ENCODE peak calls at places on chromosome 15, in five cellular contexts. K is NT2/D1, P is H1, A is GM12878, S is HepG2. T is an unnamed sample.

GRCh38 chr15:57528940-57529565 is 62.7 kb upstream of the MYZAP start:
- DNase-seq in K (no peak), P (no peak), A (no peak), S (no peak), T (no peak)

GRCh38 chr15:41921167-41921566 is 27.3 kb upstream of the SPTBN5 start:
- DNase-seq in K (no peak), P (no peak), A (no peak), S (no peak), T (no peak)

GRCh38 chr15:52645916-52646315 is 33.3 kb downstream of the ATOSA start:
- DNase-seq in K (no peak), P (no peak), A (no peak), S (no peak), T (no peak)

GRCh38 chr15:59539799-59540198 is 71.8 kb upstream of the GCNT3 start:
- DNase-seq in K (no peak), P (no peak), A (no peak), S (no peak), T (no peak)

GRCh38 chr15:42581272-42581730 is 5.9 kb downstream of the STARD9 start:
- DNase-seq in K (peak), P (peak), A (no peak), S (peak), T (peak)

GRCh38 chr15:68334661-68335124 is 57.1 kb downstream of the FEM1B start:
- DNase-seq in K (no peak), P (no peak), A (no peak), S (no peak), T (no peak)

GRCh38 chr15:74844319-74845207 is 1.6 kb upstream of the ULK3 start:
- DNase-seq in K (no peak), P (no peak), A (no peak), S (no peak), T (no peak)

GRCh38 chr15:59332009-59332408 is 40.7 kb downstream of the MYO1E start:
- DNase-seq in K (no peak), P (no peak), A (no peak), S (no peak), T (no peak)

GRCh38 chr15:69648775-69649735 is 196.4 kb downstream of the RPLP1 start:
- DNase-seq in K (peak), P (peak), A (no peak), S (no peak), T (no peak)

GRCh38 chr15:43912991-43913927 is 86.5 kb downstream of the WDR76 start:
- DNase-seq in K (peak), P (peak), A (no peak), S (peak), T (no peak)

GRCh38 chr15:68335251-68335650 is 57.7 kb downstream of the FEM1B start:
- DNase-seq in K (no peak), P (no peak), A (no peak), S (no peak), T (no peak)

GRCh38 chr15:25784876-25785642 is 78.1 kb downstream of the ATP10A start:
- DNase-seq in K (no peak), P (no peak), A (no peak), S (no peak), T (no peak)

GRCh38 chr15:58257776-58258325 is 119.7 kb downstream of the AQP9 start:
- DNase-seq in K (no peak), P (no peak), A (no peak), S (no peak), T (no peak)

GRCh38 chr15:40439461-40440299 is 1.1 kb upstream of the BAHD1 start:
- DNase-seq in K (peak), P (peak), A (no peak), S (peak), T (peak)

GRCh38 chr15:98231696-98232440 is 271.4 kb downstream of the ARRDC4 start:
- DNase-seq in K (no peak), P (no peak), A (no peak), S (no peak), T (no peak)

GRCh38 chr15:68667800-68668625 is 89.2 kb downstream of the CORO2B start:
- DNase-seq in K (no peak), P (no peak), A (no peak), S (no peak), T (no peak)

GRCh38 chr15:91385301-91385700 is 285.2 kb downstream of the SV2B start:
- DNase-seq in K (peak), P (no peak), A (no peak), S (no peak), T (no peak)

GRCh38 chr15:39586387-39587171 is 5.7 kb downstream of the THBS1 start:
- DNase-seq in K (no peak), P (no peak), A (no peak), S (no peak), T (no peak)

GRCh38 chr15:69225355-69226027 is 65.1 kb downstream of the GLCE start:
- DNase-seq in K (peak), P (no peak), A (no peak), S (peak), T (peak)

GRCh38 chr15:66180706-66181105 is 72.8 kb downstream of the MEGF11 start:
- DNase-seq in K (no peak), P (no peak), A (no peak), S (no peak), T (no peak)

GRCh38 chr15:97501291-97501690 is 459.2 kb upstream of the ARRDC4 start:
- DNase-seq in K (no peak), P (no peak), A (no peak), S (no peak), T (no peak)

GRCh38 chr15:35107122-35107521 is 22.0 kb upstream of the NANOGP8 start:
- DNase-seq in K (no peak), P (no peak), A (no peak), S (no peak), T (no peak)

GRCh38 chr15:97959738-97960363 is 652 bp upstream of the ARRDC4 start:
- DNase-seq in K (no peak), P (no peak), A (no peak), S (no peak), T (no peak)

GRCh38 chr15:80509800-80510199 is 105.6 kb downstream of the ARNT2 start:
- DNase-seq in K (no peak), P (no peak), A (no peak), S (no peak), T (no peak)

GRCh38 chr15:72033711-72034110 is 84.2 kb downstream of the MYO9A start:
- DNase-seq in K (no peak), P (no peak), A (no peak), S (no peak), T (no peak)

GRCh38 chr15:70588613-70589012 is 174.7 kb downstream of the UACA start:
- DNase-seq in K (no peak), P (no peak), A (no peak), S (no peak), T (no peak)

GRCh38 chr15:64651573-64652260 is 123.7 kb downstream of the RBPMS2 start:
- DNase-seq in K (peak), P (peak), A (peak), S (peak), T (no peak)

GRCh38 chr15:65578904-65579728 is 31.8 kb downstream of the INTS14 start:
- DNase-seq in K (no peak), P (no peak), A (no peak), S (no peak), T (no peak)

DNA sequence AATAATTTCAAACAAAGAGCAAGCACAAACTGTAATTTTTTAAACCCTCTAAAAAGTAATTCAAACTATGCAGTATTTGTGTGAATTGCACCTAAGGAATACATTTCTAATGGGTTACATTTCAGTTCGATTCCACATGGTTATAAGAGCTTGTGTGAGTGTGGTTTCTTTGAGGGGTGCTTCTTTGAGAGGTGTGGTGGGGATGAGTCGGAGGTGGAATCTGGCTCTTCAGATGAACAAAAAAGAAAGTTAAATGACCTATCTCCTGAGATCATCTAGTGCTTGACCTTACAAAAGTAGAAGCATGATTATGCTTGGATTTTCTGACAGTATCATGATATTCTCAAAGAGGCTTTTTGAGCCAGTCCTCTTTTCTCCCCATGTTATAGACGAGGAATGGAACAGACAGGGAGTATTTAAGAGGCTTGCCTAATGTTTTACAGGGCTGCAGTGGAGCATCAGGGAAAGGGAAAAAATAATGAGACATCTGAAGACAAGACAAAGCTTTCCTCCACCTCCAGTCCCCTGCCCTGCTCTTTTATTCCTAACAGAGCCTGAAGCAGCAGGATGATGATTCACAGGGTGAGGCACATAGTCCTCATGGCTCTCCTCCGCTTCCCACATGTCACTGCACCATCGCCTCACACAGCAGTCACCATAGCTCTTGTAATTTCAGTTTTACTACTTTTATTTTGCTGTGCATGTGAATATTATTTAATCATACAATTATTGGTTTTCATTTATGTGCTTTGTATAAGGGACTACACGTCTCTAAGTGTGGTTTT is 82.0 kb downstream of the LYSMD4 start:
- DNase-seq in K (no peak), P (no peak), A (no peak), S (no peak), T (no peak)
- TF ChIP-seq SUZ12 in K (no peak), P (no peak), A (no peak), S (no peak), T (no peak)

GRCh38 chr15:28096720-28097431 is 2.2 kb downstream of the OCA2 start:
- DNase-seq in K (no peak), P (no peak), A (no peak), S (no peak), T (no peak)

GRCh38 chr15:28097656-28098359 is 1.3 kb downstream of the OCA2 start:
- DNase-seq in K (no peak), P (no peak), A (no peak), S (no peak), T (no peak)

GRCh38 chr15:28093761-28094535 is 5.2 kb downstream of the OCA2 start:
- DNase-seq in K (no peak), P (no peak), A (no peak), S (no peak), T (no peak)

GRCh38 chr15:28096411-28096719 is 2.8 kb downstream of the OCA2 start:
- DNase-seq in K (no peak), P (no peak), A (no peak), S (no peak), T (no peak)

DNA sequence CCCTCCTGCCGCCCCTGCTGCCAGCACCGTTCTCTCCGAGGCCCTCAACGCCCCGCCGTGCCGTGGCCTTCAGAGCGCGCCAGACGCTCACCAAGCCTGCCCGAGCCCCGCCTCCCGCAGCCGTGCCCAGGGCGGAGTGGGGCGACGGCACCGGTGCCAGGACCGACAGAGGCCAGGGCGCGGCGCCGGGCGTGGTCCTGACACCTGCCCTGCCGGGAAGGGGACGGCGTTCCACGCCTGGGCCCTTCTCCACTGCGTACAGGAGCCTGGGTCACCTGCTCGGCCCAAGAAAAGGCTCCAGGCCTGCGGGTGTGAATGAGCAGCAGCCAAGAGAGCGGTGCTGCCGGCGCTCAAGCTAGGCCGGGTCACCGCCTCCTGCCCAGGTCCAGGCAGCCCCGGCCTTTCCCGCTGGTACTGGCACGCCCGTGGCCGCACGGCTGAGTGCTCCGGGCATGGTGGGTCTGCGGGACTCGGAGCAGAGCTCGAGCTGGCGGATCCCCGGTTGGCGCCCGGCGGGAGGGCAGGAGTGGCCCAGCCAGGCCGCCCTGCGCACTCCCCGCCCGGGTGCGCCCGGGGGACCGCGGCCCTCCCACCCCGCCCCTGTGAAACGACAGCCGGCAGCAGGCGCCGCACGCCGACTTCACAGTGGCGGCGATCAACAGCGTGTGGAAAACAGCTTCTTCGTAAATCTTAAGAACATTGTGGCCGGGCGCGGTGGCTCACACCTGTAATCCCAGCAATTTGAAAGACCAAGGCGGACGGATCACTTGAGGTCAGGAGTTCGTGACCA is 4.2 kb downstream of the OCA2 start:
- DNase-seq in K (no peak), P (no peak), A (no peak), S (no peak), T (no peak)
- TF ChIP-seq SUZ12 in K (no peak), P (peak), A (peak), S (no peak), T (no peak)

GRCh38 chr15:63509933-63510547 is 5.6 kb downstream of the USP3 start:
- DNase-seq in K (no peak), P (no peak), A (no peak), S (no peak), T (no peak)
- TF ChIP-seq SUZ12 in K (no peak), P (no peak), A (no peak), S (no peak), T (no peak)

DNA sequence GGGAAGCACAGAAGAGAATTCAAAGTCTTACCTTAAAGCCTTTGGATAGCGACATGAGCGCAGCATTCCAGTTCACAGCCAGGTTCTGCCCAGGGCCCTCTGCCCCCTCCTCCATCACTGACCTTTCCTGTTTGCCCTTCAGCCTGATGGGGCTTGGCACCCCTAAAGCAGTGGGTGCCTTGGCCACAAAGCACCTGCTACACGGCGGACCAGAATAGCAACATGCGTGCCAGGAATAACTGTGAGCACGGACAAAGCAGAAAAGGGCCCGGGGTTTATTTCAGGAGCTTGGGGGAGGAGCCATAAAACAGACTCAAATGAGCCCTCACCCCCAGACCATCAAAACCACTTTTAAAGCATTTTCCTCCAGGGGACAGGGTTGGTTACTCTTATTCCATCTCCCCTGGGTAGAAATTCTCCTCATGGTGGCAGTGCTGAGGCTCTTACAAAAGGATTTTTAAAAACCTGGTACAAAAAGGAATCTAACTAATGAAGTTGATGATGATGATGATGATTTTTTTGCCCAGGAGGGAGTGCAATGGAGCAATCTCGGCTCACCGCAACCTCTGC is 135.4 kb downstream of the KLF13 start:
- DNase-seq in K (no peak), P (no peak), A (no peak), S (no peak), T (no peak)
- TF ChIP-seq SUZ12 in K (no peak), P (no peak), A (no peak), S (no peak), T (no peak)

DNA sequence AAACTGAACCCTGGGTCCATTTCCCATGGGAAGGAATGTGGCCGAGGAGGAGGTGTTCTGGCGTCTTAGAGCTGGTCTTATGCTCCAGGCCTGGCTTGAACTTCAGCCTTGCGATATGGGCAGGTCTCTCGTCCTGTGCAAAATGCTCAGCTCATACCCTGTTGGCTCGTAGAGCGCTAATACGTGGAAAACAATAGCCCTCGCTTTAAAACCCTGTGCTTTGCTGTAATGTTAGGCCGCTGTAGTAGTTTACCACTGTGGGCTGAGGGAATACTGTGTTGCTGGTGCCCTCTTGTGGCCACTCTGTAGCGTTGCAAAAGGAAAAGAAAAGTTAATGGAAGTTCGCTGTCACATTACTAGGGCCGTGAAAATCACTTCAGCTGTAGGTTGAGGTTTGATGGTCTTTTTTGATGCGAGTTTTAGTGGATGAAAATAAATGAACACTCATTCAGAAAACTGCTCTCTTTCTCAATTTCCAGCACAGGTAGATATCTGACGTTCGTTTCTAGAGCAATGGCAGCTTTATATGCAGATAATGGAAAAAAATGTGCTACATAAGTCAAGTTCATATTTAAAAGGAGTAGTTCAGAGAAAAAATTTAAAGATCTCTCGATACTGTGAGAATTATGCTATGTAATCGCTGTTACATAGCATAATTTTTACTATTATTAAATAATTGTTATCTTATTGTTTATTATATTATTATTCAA is 92.9 kb downstream of the MCTP2 start:
- DNase-seq in K (peak), P (peak), A (peak), S (peak), T (peak)
- TF ChIP-seq SUZ12 in K (no peak), P (no peak), A (no peak), S (no peak), T (no peak)

GRCh38 chr15:75850708-75851107 is 7.5 kb downstream of the UBE2Q2 start:
- DNase-seq in K (no peak), P (no peak), A (no peak), S (no peak), T (no peak)

GRCh38 chr15:75844629-75845390 is 1.6 kb downstream of the UBE2Q2 start:
- DNase-seq in K (no peak), P (no peak), A (no peak), S (no peak), T (no peak)

GRCh38 chr15:75843618-75844610 is 667 bp downstream of the UBE2Q2 start:
- DNase-seq in K (no peak), P (no peak), A (no peak), S (peak), T (peak)

DNA sequence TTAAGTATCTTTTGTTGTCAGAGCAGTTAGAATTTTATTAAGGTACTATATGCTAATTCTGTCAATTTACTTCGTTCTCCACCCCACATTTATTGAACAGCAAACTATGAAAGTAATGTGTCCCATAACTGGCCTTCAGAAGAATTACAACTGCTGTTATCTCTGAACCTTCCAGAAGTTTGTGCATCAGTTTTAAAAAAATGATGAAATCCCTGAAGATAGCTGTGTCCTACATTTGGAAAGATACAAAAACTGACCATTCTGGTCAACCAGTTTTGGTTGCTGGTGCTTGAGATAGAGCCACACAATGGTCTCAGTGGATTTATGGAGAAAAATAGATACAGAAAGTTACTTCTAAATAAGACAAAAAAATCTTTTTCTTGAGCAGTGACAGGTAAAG is 5.9 kb downstream of the UBE2Q2 start:
- DNase-seq in K (no peak), P (no peak), A (no peak), S (no peak), T (no peak)
- TF ChIP-seq SUZ12 in K (no peak), P (no peak), A (no peak), S (no peak), T (no peak)

GRCh38 chr15:37764733-37765191 is 169.7 kb upstream of the TMCO5A start:
- DNase-seq in K (peak), P (no peak), A (no peak), S (peak), T (peak)
- TF ChIP-seq SUZ12 in K (no peak), P (no peak), A (no peak), S (no peak), T (no peak)

DNA sequence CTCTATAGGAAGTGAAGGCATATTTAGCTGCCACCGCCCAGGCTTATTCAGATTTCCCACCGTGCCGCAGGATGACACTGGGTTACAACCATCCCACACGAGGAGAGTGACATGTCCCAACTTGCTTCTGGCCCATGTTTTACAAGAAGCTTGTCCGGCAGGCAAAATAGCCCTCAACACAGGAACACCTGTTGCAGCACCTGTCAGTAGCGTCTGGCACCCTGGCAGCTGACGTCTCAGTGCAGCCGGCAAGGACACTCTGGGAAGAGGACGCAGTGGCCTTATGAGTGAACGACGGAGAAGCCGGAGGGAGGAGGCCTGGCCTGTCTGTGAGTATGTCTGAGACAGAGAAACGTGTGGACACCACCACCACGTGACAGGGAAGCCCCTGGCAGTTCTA is 32.1 kb downstream of the FAM174B start:
- DNase-seq in K (no peak), P (no peak), A (no peak), S (no peak), T (no peak)
- TF ChIP-seq SUZ12 in K (no peak), P (no peak), A (no peak), S (no peak), T (no peak)